ENCODE peak calls at places on chromosomes 5 and 9, in six cellular contexts. I, N, H, R, V and Z are unnamed samples.

GRCh38 chr9:137707361-137707760 is 88.6 kb downstream of the EHMT1 start:
- ATAC-seq in I (no peak), N (no peak), H (no peak), R (no peak), V (no peak), Z (no peak)

GRCh38 chr9:88775037-88775471 is 216.2 kb upstream of the S1PR3 start:
- ATAC-seq in I (no peak), N (no peak), H (peak; percentile 80), R (no peak), V (peak; percentile 64), Z (peak; percentile 92)

GRCh38 chr5:149466457-149466972 is 84.7 kb downstream of the CSNK1A1 start:
- ATAC-seq in I (no peak), N (no peak), H (peak; percentile 69), R (no peak), V (peak; percentile 86), Z (no peak)

GRCh38 chr9:124290053-124290581 is 32.4 kb downstream of the NEK6 start:
- ATAC-seq in I (peak; percentile 4), N (no peak), H (no peak), R (no peak), V (no peak), Z (no peak)

GRCh38 chr5:168341178-168341577 is 49.7 kb downstream of the WWC1 start:
- ATAC-seq in I (no peak), N (no peak), H (peak; percentile 64), R (no peak), V (no peak), Z (no peak)

GRCh38 chr5:95641803-95642220 is 4.8 kb upstream of the RFESD start:
- ATAC-seq in I (no peak), N (peak; percentile 36), H (no peak), R (peak; percentile 67), V (no peak), Z (no peak)

GRCh38 chr5:171541380-171541779 is 121.9 kb downstream of the FGF18 start:
- ATAC-seq in I (no peak), N (no peak), H (no peak), R (no peak), V (peak; percentile 22), Z (no peak)

GRCh38 chr9:27440888-27441740 is 83.0 kb upstream of the IFNK start:
- ATAC-seq in I (peak; percentile 63), N (no peak), H (no peak), R (no peak), V (peak; percentile 20), Z (no peak)

GRCh38 chr5:18202147-18202546 is 567.9 kb downstream of the TAF11L14 start:
- ATAC-seq in I (no peak), N (no peak), H (no peak), R (no peak), V (no peak), Z (no peak)

GRCh38 chr9:123321874-123322770 is 33.9 kb upstream of the CRB2 start:
- ATAC-seq in I (peak; percentile 64), N (no peak), H (no peak), R (no peak), V (no peak), Z (no peak)

GRCh38 chr9:83429229-83429628 is 109.0 kb downstream of the FRMD3 start:
- ATAC-seq in I (no peak), N (peak; percentile 65), H (no peak), R (no peak), V (no peak), Z (no peak)

GRCh38 chr9:7879551-7880245 is 80.1 kb upstream of the DMAC1 start:
- ATAC-seq in I (no peak), N (no peak), H (no peak), R (no peak), V (no peak), Z (no peak)

GRCh38 chr5:33558489-33558888 is 117.7 kb downstream of the TARS1 start:
- ATAC-seq in I (no peak), N (no peak), H (no peak), R (no peak), V (no peak), Z (peak; percentile 46)

GRCh38 chr9:74875656-74876055 is 12.1 kb downstream of the TRPM6 start:
- ATAC-seq in I (no peak), N (no peak), H (no peak), R (no peak), V (no peak), Z (no peak)

GRCh38 chr9:5857928-5858327 is 25.0 kb upstream of the ERMP1 start:
- ATAC-seq in I (no peak), N (no peak), H (no peak), R (no peak), V (no peak), Z (no peak)

GRCh38 chr5:83586874-83587776 is 115.6 kb downstream of the VCAN start:
- ATAC-seq in I (no peak), N (no peak), H (no peak), R (no peak), V (no peak), Z (no peak)

GRCh38 chr5:60672693-60673264 is 27.2 kb downstream of the DEPDC1B start:
- ATAC-seq in I (no peak), N (peak; percentile 83), H (no peak), R (no peak), V (no peak), Z (no peak)

GRCh38 chr5:16127865-16128544 is 51.6 kb downstream of the MARCHF11 start:
- ATAC-seq in I (no peak), N (no peak), H (no peak), R (no peak), V (no peak), Z (no peak)

GRCh38 chr5:16134204-16134603 is 45.4 kb downstream of the MARCHF11 start:
- ATAC-seq in I (no peak), N (no peak), H (no peak), R (no peak), V (no peak), Z (no peak)

GRCh38 chr5:16131878-16132277 is 47.7 kb downstream of the MARCHF11 start:
- ATAC-seq in I (no peak), N (no peak), H (no peak), R (no peak), V (no peak), Z (no peak)

DNA sequence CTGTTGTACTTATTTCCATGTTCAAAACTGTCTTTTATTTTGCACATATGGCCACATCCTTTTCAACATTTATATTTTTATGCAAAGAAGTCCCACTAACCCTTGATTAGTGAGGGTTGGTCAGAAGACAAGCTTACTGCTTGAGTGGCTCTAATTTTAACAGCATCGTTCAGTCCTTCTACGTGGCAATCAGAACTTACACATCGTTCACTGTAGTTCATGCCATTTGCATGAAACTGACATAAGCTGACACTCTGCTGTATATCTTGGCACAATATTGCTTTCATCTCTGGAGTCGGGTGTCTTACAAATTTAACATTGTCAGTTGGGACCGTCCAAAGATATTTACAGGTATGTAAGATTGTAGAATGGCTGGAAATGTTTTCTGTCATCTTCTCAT is 50.6 kb downstream of the MARCHF11 start:
- ATAC-seq in I (no peak), N (no peak), H (no peak), R (no peak), V (no peak), Z (no peak)
- TF ChIP-seq EP300 in I (no peak), N (no peak), H (no peak), R (no peak), V (no peak), Z (no peak)

DNA sequence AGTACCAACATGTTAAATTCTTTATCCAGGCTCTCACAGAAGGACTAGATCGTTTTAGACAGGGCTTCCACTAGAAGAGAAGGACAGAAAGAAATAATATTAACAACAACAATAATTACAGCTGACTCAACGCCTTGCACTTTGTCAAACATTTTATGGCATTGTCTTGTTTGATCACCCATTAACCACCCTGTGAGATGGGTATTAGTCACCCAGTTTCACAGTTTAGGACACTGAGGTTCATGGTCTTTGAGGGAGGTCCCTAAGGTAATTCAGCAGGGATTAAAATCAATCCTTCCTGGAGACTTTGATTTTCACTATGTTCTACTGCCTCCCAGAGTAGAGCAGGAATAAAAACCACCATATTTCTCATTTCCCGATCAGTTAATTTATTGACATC is 51.4 kb upstream of the BNC2 start:
- ATAC-seq in I (no peak), N (no peak), H (peak; percentile 70), R (no peak), V (no peak), Z (no peak)
- H3K27ac ChIP-seq in I (no peak overlapping the region), N (no peak overlapping the region), H (peak overlapping the region; percentile 10), R (no peak overlapping the region), V (no peak overlapping the region), Z (no peak overlapping the region)

GRCh38 chr9:133144887-133145466 is 18.7 kb downstream of the GBGT1 start:
- ATAC-seq in I (no peak), N (no peak), H (no peak), R (no peak), V (no peak), Z (no peak)

GRCh38 chr9:133146746-133147411 is 16.8 kb downstream of the GBGT1 start:
- ATAC-seq in I (no peak), N (no peak), H (no peak), R (no peak), V (no peak), Z (no peak)

GRCh38 chr9:133148351-133149129 is 15.2 kb downstream of the GBGT1 start:
- ATAC-seq in I (peak; percentile 32), N (peak; percentile 5), H (peak; percentile 11), R (peak; percentile 25), V (peak; percentile 10), Z (peak; percentile 33)

GRCh38 chr9:133149130-133150015 is 14.3 kb downstream of the GBGT1 start:
- ATAC-seq in I (peak; percentile 85), N (peak; percentile 61), H (peak; percentile 76), R (peak; percentile 86), V (peak; percentile 86), Z (peak; percentile 89)

DNA sequence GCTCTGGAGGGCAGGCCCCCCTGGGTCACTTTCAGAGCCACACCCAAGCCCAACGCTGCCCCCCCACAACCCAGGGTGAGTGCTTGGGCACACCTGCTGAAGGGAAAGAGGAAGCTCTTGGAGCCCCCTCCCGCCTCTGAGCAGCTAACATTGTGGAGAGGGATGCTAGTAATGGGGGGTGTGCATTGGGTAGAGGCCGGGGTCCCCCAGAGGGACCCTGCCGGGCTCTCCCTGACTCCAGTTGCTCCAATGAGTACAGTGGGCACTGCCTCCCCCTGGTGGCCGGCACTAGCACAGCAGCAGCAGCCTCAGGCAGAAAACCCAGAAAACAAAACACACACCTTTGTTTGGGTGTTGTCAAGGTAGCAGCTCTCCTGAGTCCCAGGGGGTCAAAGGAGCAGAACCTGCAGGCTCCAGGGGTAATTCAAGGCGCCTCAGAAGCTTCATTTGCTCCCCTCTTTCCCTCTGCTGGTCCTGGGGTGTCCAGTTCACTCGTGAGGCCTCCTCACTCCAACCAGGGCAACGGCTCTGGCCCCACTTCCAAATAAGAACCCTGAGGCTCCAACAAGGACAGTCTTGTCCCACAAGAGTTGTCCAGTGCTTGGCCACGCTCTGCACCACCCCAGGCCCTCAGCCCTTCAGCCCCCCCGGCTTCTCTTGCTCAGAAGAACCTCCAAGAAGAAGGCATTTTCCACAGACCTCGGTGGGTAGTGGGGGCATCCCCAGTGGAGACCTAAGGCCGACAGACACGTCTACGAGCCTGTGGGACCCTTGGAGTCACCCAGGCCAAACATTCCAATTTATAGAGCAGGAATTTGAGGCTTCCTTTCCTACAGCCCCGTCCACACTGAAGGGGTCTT is 16.1 kb downstream of the GBGT1 start:
- ATAC-seq in I (peak; percentile 35), N (peak; percentile 29), H (peak; percentile 52), R (peak; percentile 79), V (peak; percentile 38), Z (no peak)
- H3K4me1 ChIP-seq in I (peaks cover 28% of the 10 kb centered on the region), N (peaks cover 59% of the 10 kb centered on the region), H (peaks cover 37% of the 10 kb centered on the region), R (peaks cover 47% of the 10 kb centered on the region), V (peaks cover 66% of the 10 kb centered on the region), Z (peaks cover 29% of the 10 kb centered on the region)

GRCh38 chr9:33676746-33677505 is 118.4 kb upstream of the PRSS3 start:
- ATAC-seq in I (peak; percentile 65), N (peak; percentile 31), H (peak; percentile 94), R (no peak), V (peak; percentile 94), Z (peak; percentile 86)
- TF ChIP-seq EP300 in I (no peak), N (no peak), H (no peak), R (no peak), V (no peak), Z (no peak)